ENCODE peak calls at places on chromosome 19, in four cellular contexts. Y, Q, L and F are unnamed samples. For H3K4me1, the result is how much of the 10 kb centered on the place peaks cover.

GRCh38 chr19:47352095-47352494 is 3.0 kb downstream of the DHX34 start:
- DNase-seq in Y (no peak), Q (no peak), L (no peak), F (no peak)

GRCh38 chr19:53808710-53809125 is 15.4 kb downstream of the NLRP12 start:
- DNase-seq in Y (no peak), Q (no peak), L (no peak), F (no peak)

GRCh38 chr19:12665281-12665573 is 1.3 kb downstream of the MAN2B1 start:
- DNase-seq in Y (no peak), Q (no peak), L (no peak), F (no peak)

GRCh38 chr19:38233740-38234251 is 9.8 kb upstream of the DPF1 start:
- DNase-seq in Y (peak), Q (peak), L (peak), F (peak)

GRCh38 chr19:18672606-18673337 is 10.7 kb upstream of the CRTC1 start:
- DNase-seq in Y (no peak), Q (no peak), L (no peak), F (peak)

GRCh38 chr19:35559281-35559659 is 4.2 kb downstream of the ATP4A start:
- DNase-seq in Y (no peak), Q (no peak), L (no peak), F (no peak)

GRCh38 chr19:38657633-38658222 is 10.3 kb downstream of the ACTN4 start:
- DNase-seq in Y (no peak), Q (no peak), L (no peak), F (no peak)

GRCh38 chr19:3968556-3969434 is 2.1 kb downstream of the DAPK3 start:
- DNase-seq in Y (peak), Q (peak), L (peak), F (peak)

GRCh38 chr19:2888739-2889224 is 11.9 kb upstream of the ZNF57 start:
- DNase-seq in Y (no peak), Q (no peak), L (peak), F (peak)

GRCh38 chr19:16640951-16641350 is 12.9 kb upstream of the MED26 start:
- DNase-seq in Y (no peak), Q (no peak), L (no peak), F (no peak)

GRCh38 chr19:7216373-7216902 is 77.8 kb downstream of the INSR start:
- DNase-seq in Y (no peak), Q (no peak), L (no peak), F (no peak)

GRCh38 chr19:1134431-1134830 is 30.6 kb downstream of the GPX4 start:
- DNase-seq in Y (no peak), Q (no peak), L (no peak), F (no peak)
- H3K4me1 ChIP-seq in Y (under half), Q (under half), L (under half), F (under half)

DNA sequence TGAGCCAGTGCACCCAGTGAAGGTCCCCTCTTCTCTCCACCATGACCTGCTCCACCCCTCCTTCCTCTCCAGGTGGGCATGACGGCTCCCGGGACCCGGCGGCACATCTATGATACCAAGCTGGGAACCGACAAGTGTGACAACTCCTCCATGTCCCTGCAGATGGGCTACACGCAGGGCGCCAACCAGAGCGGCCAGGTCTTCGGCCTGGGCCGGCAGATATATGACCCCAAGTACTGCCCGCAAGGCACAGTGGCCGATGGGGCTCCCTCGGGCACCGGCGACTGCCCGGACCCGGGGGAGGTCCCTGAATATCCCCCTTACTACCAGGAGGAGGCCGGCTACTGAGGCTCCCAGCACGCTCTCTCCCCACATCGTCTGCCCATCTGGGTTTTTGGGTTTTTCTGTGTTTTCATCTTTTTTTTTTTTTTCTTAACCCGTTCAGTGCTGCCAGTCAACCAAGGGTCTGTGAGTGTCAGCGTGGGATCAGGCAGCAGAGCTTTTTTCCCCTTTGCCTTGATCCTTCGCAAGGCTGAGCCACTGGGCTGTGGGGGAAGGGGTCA is 2.3 kb upstream of the ABCA7 start:
- DNase-seq in Y (no peak), Q (peak), L (no peak), F (no peak)
- H3K4me1 ChIP-seq in Y (under half), Q (under half), L (under half), F (under half)

DNA sequence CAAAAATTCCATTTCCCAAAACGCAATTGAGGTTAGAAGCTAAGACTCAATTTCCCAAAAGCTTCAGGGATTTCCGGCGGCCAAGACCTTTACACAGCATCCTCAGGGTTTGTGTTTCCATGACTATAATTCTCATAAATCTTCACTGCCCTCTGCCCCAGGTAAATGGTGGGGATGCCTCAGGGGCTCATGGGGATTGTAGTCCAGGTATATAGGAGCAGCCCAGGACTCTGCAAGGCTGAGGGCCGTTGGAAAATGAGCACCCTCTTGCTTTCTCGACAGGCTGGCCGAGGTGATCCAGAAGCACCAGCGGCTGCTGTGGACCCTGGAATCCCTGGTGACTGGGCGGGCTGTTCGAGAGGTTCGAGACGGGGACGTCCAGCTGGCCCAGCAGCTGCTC is 6.4 kb downstream of the ALDH16A1 start:
- DNase-seq in Y (no peak), Q (no peak), L (no peak), F (no peak)
- H3K4me1 ChIP-seq in Y (under half), Q (under half), L (under half), F (under half)

DNA sequence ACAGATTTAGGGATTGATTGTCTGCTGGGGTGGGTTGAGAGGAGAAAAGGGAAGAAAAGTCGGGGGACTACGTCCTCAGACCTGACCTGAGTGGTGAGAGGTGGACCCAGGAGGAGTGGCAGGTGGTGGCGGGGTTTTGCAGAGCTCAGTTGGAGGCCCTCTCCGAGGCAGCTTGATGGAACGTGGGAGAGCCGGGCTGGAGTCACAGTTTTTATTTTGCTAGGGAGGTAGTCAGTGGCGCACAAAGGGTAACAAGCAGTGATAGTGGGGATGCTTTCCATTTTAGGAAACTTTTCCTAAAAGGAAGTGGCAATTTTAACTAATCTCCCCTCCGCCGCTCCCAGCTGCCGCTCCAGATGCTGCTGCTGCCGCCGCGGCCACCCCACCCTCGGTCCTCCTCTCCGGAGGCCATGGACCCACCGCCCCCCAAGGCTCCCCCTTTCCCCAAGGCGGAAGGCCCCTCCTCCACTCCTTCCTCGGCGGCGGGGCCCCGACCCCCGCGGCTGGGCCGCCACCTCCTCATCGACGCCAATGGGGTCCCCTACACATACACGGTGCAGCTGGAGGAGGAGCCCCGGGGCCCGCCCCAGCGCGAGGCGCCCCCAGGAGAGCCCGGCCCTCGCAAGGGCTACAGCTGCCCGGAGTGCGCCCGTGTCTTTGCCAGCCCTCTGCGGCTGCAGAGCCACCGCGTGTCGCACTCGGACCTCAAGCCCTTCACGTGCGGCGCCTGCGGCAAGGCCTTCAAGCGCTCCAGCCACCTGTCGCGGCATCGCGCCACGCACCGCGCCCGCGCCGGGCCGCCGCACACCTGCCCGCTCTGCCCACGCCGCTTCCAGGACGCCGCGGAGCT is 1.1 kb upstream of the ZNF581 start:
- DNase-seq in Y (no peak), Q (peak), L (peak), F (no peak)
- H3K4me1 ChIP-seq in Y (under half), Q (under half), L (under half), F (under half)

DNA sequence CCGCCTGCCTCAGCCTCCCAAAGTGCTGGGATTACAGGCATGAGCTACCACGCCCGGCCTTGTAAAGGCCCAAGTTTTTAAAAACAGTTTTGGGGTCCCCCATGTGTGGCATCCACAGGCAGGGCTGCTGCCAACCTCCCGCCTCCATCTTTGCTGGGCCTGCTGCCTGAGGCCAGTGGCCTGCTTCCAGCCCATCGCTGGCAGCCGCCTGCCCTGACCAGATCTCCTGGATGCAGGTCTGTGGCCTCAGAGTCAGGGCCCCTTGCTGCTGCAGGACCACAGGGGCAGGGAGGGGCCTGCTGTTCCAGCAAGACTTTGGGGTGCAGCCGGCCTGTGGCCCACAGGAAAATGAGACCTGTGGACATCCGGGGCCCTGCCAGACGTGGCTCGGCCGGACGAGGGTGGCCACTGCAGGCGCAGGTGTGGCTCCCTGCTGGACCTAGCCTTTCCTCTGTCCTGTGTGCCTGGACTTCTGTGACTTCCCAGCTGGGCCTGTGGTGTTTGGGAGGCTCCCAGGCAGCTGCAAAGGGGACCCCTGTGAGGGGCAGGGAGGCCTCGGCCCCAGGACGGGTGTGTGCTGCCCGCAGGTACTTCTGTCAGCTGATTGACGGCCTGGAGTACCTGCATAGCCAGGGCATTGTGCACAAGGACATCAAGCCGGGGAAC is 14.3 kb downstream of the STK11 start:
- DNase-seq in Y (no peak), Q (no peak), L (no peak), F (no peak)
- H3K4me1 ChIP-seq in Y (under half), Q (under half), L (under half), F (under half)

DNA sequence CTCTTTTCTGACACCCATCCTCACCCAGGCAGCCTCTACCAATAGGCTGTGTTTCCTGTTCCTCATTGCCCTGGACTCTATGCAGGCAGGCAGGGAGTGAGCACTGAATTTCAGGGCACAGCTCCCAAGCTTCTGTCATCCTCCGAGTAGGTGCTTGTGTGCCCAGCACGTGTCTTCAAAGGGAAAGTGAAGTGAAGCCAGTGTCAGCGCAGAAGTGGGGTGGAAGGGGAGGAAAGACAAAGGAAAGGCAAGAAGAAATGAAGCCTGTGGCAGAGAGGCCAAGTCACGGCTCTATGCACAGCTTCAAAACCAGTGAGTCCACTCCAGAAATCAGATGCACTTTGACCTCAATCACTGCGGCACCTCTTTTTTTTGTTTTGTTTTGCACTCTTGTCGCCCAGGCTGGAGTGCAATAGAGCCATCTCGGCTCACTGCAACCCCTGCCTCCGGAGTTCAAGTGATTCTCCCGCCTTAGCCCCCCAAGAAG is 16.9 kb downstream of the CEBPA start:
- DNase-seq in Y (no peak), Q (no peak), L (no peak), F (no peak)
- H3K4me1 ChIP-seq in Y (under half), Q (under half), L (under half), F (under half)

GRCh38 chr19:45560038-45560437 is 24.6 kb downstream of the OPA3 start:
- DNase-seq in Y (no peak), Q (no peak), L (no peak), F (no peak)
- H3K4me1 ChIP-seq in Y (under half), Q (under half), L (under half), F (under half)